ENCODE peak calls at places on chromosomes 7 and 10, in seven cellular contexts. K, A, X, F, Q, B and V are unnamed samples.

GRCh38 chr7:30976381-30976780 is 12.6 kb downstream of the GHRHR start:
- DNase-seq in K (no peak), A (no peak), X (no peak), F (no peak), Q (no peak), B (no peak), V (no peak)

GRCh38 chr7:118079369-118079768 is 104.6 kb upstream of the LSM8 start:
- DNase-seq in K (no peak), A (no peak), X (no peak), F (peak; percentile 70), Q (no peak), B (no peak), V (no peak)

GRCh38 chr10:18377898-18378297 is 237.7 kb downstream of the CACNB2 start:
- DNase-seq in K (no peak), A (no peak), X (no peak), F (no peak), Q (no peak), B (no peak), V (no peak)

GRCh38 chr10:92432596-92432995 is 141.3 kb downstream of the IDE start:
- DNase-seq in K (no peak), A (no peak), X (no peak), F (no peak), Q (no peak), B (no peak), V (no peak)

GRCh38 chr7:79340212-79340611 is 113.3 kb downstream of the MAGI2 start:
- DNase-seq in K (no peak), A (no peak), X (no peak), F (no peak), Q (no peak), B (no peak), V (no peak)

GRCh38 chr10:6062101-6062771 is at the start of gene IL2RA:
- DNase-seq in K (peak; percentile 72), A (no peak), X (peak; percentile 64), F (no peak), Q (peak; percentile 81), B (no peak), V (no peak)

GRCh38 chr7:105493928-105494325 is 28.1 kb downstream of the PUS7 start:
- DNase-seq in K (no peak), A (no peak), X (no peak), F (no peak), Q (no peak), B (no peak), V (no peak)

GRCh38 chr10:104327745-104328635 is 10.3 kb downstream of the ITPRIP start:
- DNase-seq in K (no peak), A (no peak), X (no peak), F (peak; percentile 84), Q (peak; percentile 79), B (no peak), V (no peak)

GRCh38 chr7:16028651-16029050 is 342.2 kb upstream of the MEOX2 start:
- DNase-seq in K (no peak), A (no peak), X (no peak), F (no peak), Q (no peak), B (no peak), V (no peak)

GRCh38 chr7:132216847-132217246 is 359.4 kb downstream of the PLXNA4 start:
- DNase-seq in K (no peak), A (no peak), X (no peak), F (no peak), Q (no peak), B (no peak), V (no peak)

GRCh38 chr7:50857804-50858203 is 75.1 kb upstream of the GRB10 start:
- DNase-seq in K (no peak), A (no peak), X (no peak), F (no peak), Q (no peak), B (no peak), V (no peak)

DNA sequence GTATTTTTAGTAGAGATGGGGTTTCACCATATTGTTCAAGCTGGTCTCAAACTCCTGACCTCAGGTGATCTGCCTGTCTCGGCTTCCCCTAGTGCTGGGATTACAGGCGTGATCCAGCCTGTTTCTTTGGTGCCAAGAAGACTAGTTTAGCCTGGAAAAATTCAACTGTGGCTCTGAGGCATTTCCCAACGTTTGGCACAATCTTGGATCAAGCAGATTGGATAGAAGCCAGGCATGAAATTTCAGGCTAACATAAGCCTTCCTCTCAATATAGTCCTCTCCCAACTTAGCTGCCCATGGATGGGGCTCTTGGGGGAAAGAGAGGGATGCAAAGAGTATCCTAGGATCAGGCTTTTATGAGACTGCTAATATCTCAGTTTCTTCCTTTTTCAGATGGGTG is 53.8 kb downstream of the APBB1IP start:
- DNase-seq in K (no peak), A (no peak), X (no peak), F (no peak), Q (no peak), B (no peak), V (no peak)
- H3K4me1 ChIP-seq in K (peaks cover 24% of the 10 kb centered on the region), A (no peaks in the 10 kb centered on the region), X (peaks cover 26% of the 10 kb centered on the region), F (peaks cover 5% of the 10 kb centered on the region), Q (peaks cover 55% of the 10 kb centered on the region), B (no peaks in the 10 kb centered on the region), V (no peaks in the 10 kb centered on the region)

GRCh38 chr10:128125944-128126764 is at the start of gene MKI67:
- DNase-seq in K (peak; percentile 92), A (peak; percentile 67), X (peak; percentile 90), F (peak; percentile 88), Q (peak; percentile 94), B (peak; percentile 95), V (peak; percentile 91)
- H3K4me1 ChIP-seq in K (peaks cover 22% of the 10 kb centered on the region), A (no peaks in the 10 kb centered on the region), X (peaks cover 17% of the 10 kb centered on the region), F (peaks cover 5% of the 10 kb centered on the region), Q (peaks cover 58% of the 10 kb centered on the region), B (peaks cover 2% of the 10 kb centered on the region), V (peaks cover 18% of the 10 kb centered on the region)

GRCh38 chr7:28137471-28137870 is 43.1 kb downstream of the JAZF1 start:
- DNase-seq in K (no peak), A (no peak), X (no peak), F (no peak), Q (no peak), B (no peak), V (no peak)

GRCh38 chr7:28136885-28137284 is 43.7 kb downstream of the JAZF1 start:
- DNase-seq in K (no peak), A (no peak), X (no peak), F (peak; percentile 9), Q (no peak), B (no peak), V (no peak)

GRCh38 chr7:28136420-28136819 is 44.2 kb downstream of the JAZF1 start:
- DNase-seq in K (no peak), A (no peak), X (no peak), F (no peak), Q (no peak), B (no peak), V (no peak)

GRCh38 chr7:28140964-28141363 is 39.6 kb downstream of the JAZF1 start:
- DNase-seq in K (no peak), A (no peak), X (no peak), F (no peak), Q (no peak), B (no peak), V (no peak)

GRCh38 chr7:28138837-28139236 is 41.8 kb downstream of the JAZF1 start:
- DNase-seq in K (no peak), A (no peak), X (no peak), F (no peak), Q (no peak), B (no peak), V (no peak)
- H3K4me1 ChIP-seq in K (no peaks in the 10 kb centered on the region), A (peaks cover 2% of the 10 kb centered on the region), X (no peaks in the 10 kb centered on the region), F (no peaks in the 10 kb centered on the region), Q (peaks cover 35% of the 10 kb centered on the region), B (no peaks in the 10 kb centered on the region), V (peaks cover 6% of the 10 kb centered on the region)

DNA sequence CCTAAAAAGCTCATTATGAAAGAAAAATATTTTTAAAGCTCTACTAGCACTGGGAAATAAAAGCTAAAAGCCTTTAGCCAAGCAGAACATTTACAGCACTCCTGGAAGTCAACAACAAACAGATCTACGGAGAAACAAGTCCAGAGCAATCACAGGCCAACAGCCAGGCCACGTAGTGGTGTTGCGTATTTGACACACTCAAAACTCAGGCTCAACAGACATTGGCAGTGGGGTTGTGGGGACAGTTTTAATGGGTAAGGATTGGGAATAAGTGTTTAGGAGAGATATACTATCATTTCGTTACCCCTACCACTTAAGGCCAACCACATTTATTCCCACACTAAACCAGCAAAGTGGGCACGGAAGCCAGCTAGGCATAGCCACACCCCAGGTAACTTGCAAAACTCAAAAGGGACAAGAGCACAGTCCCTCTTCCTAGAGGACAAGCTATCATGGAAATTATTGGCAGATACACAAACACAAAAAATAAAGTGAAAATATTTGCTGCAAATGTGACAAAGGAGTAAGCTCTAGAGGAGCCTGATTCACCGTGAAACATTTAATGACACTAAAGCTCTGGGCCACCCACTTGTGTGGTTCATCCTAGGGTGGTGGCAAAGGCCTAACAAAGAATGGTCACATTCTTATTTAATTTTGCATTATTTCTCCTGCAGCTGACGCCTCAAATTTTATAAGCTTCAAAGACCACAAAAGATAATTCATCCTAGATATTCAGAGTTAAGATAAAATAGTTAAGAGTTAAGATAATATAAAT is 498.2 kb downstream of the TNS3 start:
- DNase-seq in K (no peak), A (no peak), X (no peak), F (no peak), Q (no peak), B (no peak), V (no peak)
- H3K4me1 ChIP-seq in K (no peaks in the 10 kb centered on the region), A (no peaks in the 10 kb centered on the region), X (no peaks in the 10 kb centered on the region), F (no peaks in the 10 kb centered on the region), Q (peaks cover 4% of the 10 kb centered on the region), B (no peaks in the 10 kb centered on the region), V (no peaks in the 10 kb centered on the region)

GRCh38 chr10:125066704-125067447 is 93.5 kb downstream of the CTBP2 start:
- DNase-seq in K (no peak), A (no peak), X (no peak), F (no peak), Q (no peak), B (no peak), V (no peak)
- H3K4me1 ChIP-seq in K (peaks cover 11% of the 10 kb centered on the region), A (peaks cover 2% of the 10 kb centered on the region), X (peaks cover 14% of the 10 kb centered on the region), F (peaks cover 19% of the 10 kb centered on the region), Q (peaks cover 83% of the 10 kb centered on the region), B (no peaks in the 10 kb centered on the region), V (peaks cover 22% of the 10 kb centered on the region)